ENCODE peak calls at places on chromosomes 5 and 9, in ten cellular contexts. One of them, this sample, is unnamed.

GRCh38 chr5:178826216-178826615 is 33.5 kb upstream of the ZNF354B start:
- DNase-seq in foreskin melanocyte: no peak
- DNase-seq in G401: no peak
- DNase-seq in GDM1: no peak
- DNase-seq in stimulated activated CD4-positive, alpha-beta T cell treated with anti-CD3 and anti-CD28 coated beads, Interleukin-1b, Interleukin-23, amount 100 ng/mL, for 1 hour: no peak
- DNase-seq in tibial artery: no peak
- DNase-seq in left ventricle myocardium superior: no peak
- DNase-seq in activated CD4-positive, CD25-positive, alpha-beta regulatory T cell treated with anti-CD3 and anti-CD28 coated beads, Interleukin-2, amount 50 U/mL, for 72 hours: no peak
- DNase-seq in CD4-positive, alpha-beta T cell: no peak
- DNase-seq in neural crest cell: no peak
- DNase-seq in this sample: no peak

GRCh38 chr5:1754531-1755220 is 45.0 kb downstream of the MRPL36 start:
- DNase-seq in foreskin melanocyte: no peak
- DNase-seq in G401: no peak
- DNase-seq in GDM1: no peak
- DNase-seq in stimulated activated CD4-positive, alpha-beta T cell treated with anti-CD3 and anti-CD28 coated beads, Interleukin-1b, Interleukin-23, amount 100 ng/mL, for 1 hour: no peak
- DNase-seq in tibial artery: peak; percentile 42
- DNase-seq in left ventricle myocardium superior: no peak
- DNase-seq in activated CD4-positive, CD25-positive, alpha-beta regulatory T cell treated with anti-CD3 and anti-CD28 coated beads, Interleukin-2, amount 50 U/mL, for 72 hours: no peak
- DNase-seq in CD4-positive, alpha-beta T cell: no peak
- DNase-seq in neural crest cell: no peak
- DNase-seq in this sample: no peak

GRCh38 chr5:12214631-12215030 is 310.4 kb upstream of the CTNND2 start:
- DNase-seq in foreskin melanocyte: no peak
- DNase-seq in G401: no peak
- DNase-seq in GDM1: no peak
- DNase-seq in stimulated activated CD4-positive, alpha-beta T cell treated with anti-CD3 and anti-CD28 coated beads, Interleukin-1b, Interleukin-23, amount 100 ng/mL, for 1 hour: no peak
- DNase-seq in tibial artery: no peak
- DNase-seq in left ventricle myocardium superior: no peak
- DNase-seq in activated CD4-positive, CD25-positive, alpha-beta regulatory T cell treated with anti-CD3 and anti-CD28 coated beads, Interleukin-2, amount 50 U/mL, for 72 hours: no peak
- DNase-seq in CD4-positive, alpha-beta T cell: no peak
- DNase-seq in neural crest cell: no peak
- DNase-seq in this sample: no peak

GRCh38 chr5:133467325-133467700 is 145.0 kb downstream of the FSTL4 start:
- DNase-seq in foreskin melanocyte: no peak
- DNase-seq in G401: peak; percentile 33
- DNase-seq in GDM1: no peak
- DNase-seq in stimulated activated CD4-positive, alpha-beta T cell treated with anti-CD3 and anti-CD28 coated beads, Interleukin-1b, Interleukin-23, amount 100 ng/mL, for 1 hour: no peak
- DNase-seq in tibial artery: peak; percentile 13
- DNase-seq in left ventricle myocardium superior: no peak
- DNase-seq in activated CD4-positive, CD25-positive, alpha-beta regulatory T cell treated with anti-CD3 and anti-CD28 coated beads, Interleukin-2, amount 50 U/mL, for 72 hours: no peak
- DNase-seq in CD4-positive, alpha-beta T cell: no peak
- DNase-seq in neural crest cell: no peak
- DNase-seq in this sample: no peak

GRCh38 chr5:180873628-180874520 is 12.8 kb upstream of the ZFP62 start:
- DNase-seq in foreskin melanocyte: no peak
- DNase-seq in G401: no peak
- DNase-seq in GDM1: peak; percentile 58
- DNase-seq in stimulated activated CD4-positive, alpha-beta T cell treated with anti-CD3 and anti-CD28 coated beads, Interleukin-1b, Interleukin-23, amount 100 ng/mL, for 1 hour: no peak
- DNase-seq in tibial artery: no peak
- DNase-seq in left ventricle myocardium superior: no peak
- DNase-seq in activated CD4-positive, CD25-positive, alpha-beta regulatory T cell treated with anti-CD3 and anti-CD28 coated beads, Interleukin-2, amount 50 U/mL, for 72 hours: no peak
- DNase-seq in CD4-positive, alpha-beta T cell: no peak
- DNase-seq in neural crest cell: no peak
- DNase-seq in this sample: peak; percentile 67

GRCh38 chr9:137052998-137053943 is 590 bp downstream of the ENTPD2 start:
- DNase-seq in foreskin melanocyte: no peak
- DNase-seq in G401: no peak
- DNase-seq in GDM1: no peak
- DNase-seq in stimulated activated CD4-positive, alpha-beta T cell treated with anti-CD3 and anti-CD28 coated beads, Interleukin-1b, Interleukin-23, amount 100 ng/mL, for 1 hour: no peak
- DNase-seq in tibial artery: no peak
- DNase-seq in left ventricle myocardium superior: no peak
- DNase-seq in activated CD4-positive, CD25-positive, alpha-beta regulatory T cell treated with anti-CD3 and anti-CD28 coated beads, Interleukin-2, amount 50 U/mL, for 72 hours: no peak
- DNase-seq in CD4-positive, alpha-beta T cell: no peak
- DNase-seq in neural crest cell: no peak
- DNase-seq in this sample: no peak

GRCh38 chr5:61352612-61353156 is 20.6 kb downstream of the ZSWIM6 start:
- DNase-seq in foreskin melanocyte: no peak
- DNase-seq in G401: no peak
- DNase-seq in GDM1: no peak
- DNase-seq in stimulated activated CD4-positive, alpha-beta T cell treated with anti-CD3 and anti-CD28 coated beads, Interleukin-1b, Interleukin-23, amount 100 ng/mL, for 1 hour: no peak
- DNase-seq in tibial artery: no peak
- DNase-seq in left ventricle myocardium superior: no peak
- DNase-seq in activated CD4-positive, CD25-positive, alpha-beta regulatory T cell treated with anti-CD3 and anti-CD28 coated beads, Interleukin-2, amount 50 U/mL, for 72 hours: no peak
- DNase-seq in CD4-positive, alpha-beta T cell: no peak
- DNase-seq in neural crest cell: no peak
- DNase-seq in this sample: no peak

GRCh38 chr5:40601198-40601868 is 78.4 kb upstream of the PTGER4 start:
- DNase-seq in foreskin melanocyte: no peak
- DNase-seq in G401: no peak
- DNase-seq in GDM1: no peak
- DNase-seq in stimulated activated CD4-positive, alpha-beta T cell treated with anti-CD3 and anti-CD28 coated beads, Interleukin-1b, Interleukin-23, amount 100 ng/mL, for 1 hour: no peak
- DNase-seq in tibial artery: no peak
- DNase-seq in left ventricle myocardium superior: no peak
- DNase-seq in activated CD4-positive, CD25-positive, alpha-beta regulatory T cell treated with anti-CD3 and anti-CD28 coated beads, Interleukin-2, amount 50 U/mL, for 72 hours: no peak
- DNase-seq in CD4-positive, alpha-beta T cell: no peak
- DNase-seq in neural crest cell: no peak
- DNase-seq in this sample: no peak

GRCh38 chr5:153122416-153122815 is 368.1 kb upstream of the GRIA1 start:
- DNase-seq in foreskin melanocyte: no peak
- DNase-seq in G401: no peak
- DNase-seq in GDM1: no peak
- DNase-seq in stimulated activated CD4-positive, alpha-beta T cell treated with anti-CD3 and anti-CD28 coated beads, Interleukin-1b, Interleukin-23, amount 100 ng/mL, for 1 hour: no peak
- DNase-seq in tibial artery: no peak
- DNase-seq in left ventricle myocardium superior: no peak
- DNase-seq in activated CD4-positive, CD25-positive, alpha-beta regulatory T cell treated with anti-CD3 and anti-CD28 coated beads, Interleukin-2, amount 50 U/mL, for 72 hours: no peak
- DNase-seq in CD4-positive, alpha-beta T cell: no peak
- DNase-seq in neural crest cell: no peak
- DNase-seq in this sample: no peak

GRCh38 chr9:107707915-107708441 is 218.4 kb upstream of the KLF4 start:
- DNase-seq in foreskin melanocyte: peak; percentile 70
- DNase-seq in G401: no peak
- DNase-seq in GDM1: no peak
- DNase-seq in stimulated activated CD4-positive, alpha-beta T cell treated with anti-CD3 and anti-CD28 coated beads, Interleukin-1b, Interleukin-23, amount 100 ng/mL, for 1 hour: no peak
- DNase-seq in tibial artery: no peak
- DNase-seq in left ventricle myocardium superior: no peak
- DNase-seq in activated CD4-positive, CD25-positive, alpha-beta regulatory T cell treated with anti-CD3 and anti-CD28 coated beads, Interleukin-2, amount 50 U/mL, for 72 hours: no peak
- DNase-seq in CD4-positive, alpha-beta T cell: no peak
- DNase-seq in neural crest cell: no peak
- DNase-seq in this sample: no peak

GRCh38 chr9:15178621-15179020 is 128.4 kb downstream of the TTC39B start:
- DNase-seq in foreskin melanocyte: no peak
- DNase-seq in G401: peak; percentile 92
- DNase-seq in GDM1: no peak
- DNase-seq in stimulated activated CD4-positive, alpha-beta T cell treated with anti-CD3 and anti-CD28 coated beads, Interleukin-1b, Interleukin-23, amount 100 ng/mL, for 1 hour: no peak
- DNase-seq in tibial artery: no peak
- DNase-seq in left ventricle myocardium superior: no peak
- DNase-seq in activated CD4-positive, CD25-positive, alpha-beta regulatory T cell treated with anti-CD3 and anti-CD28 coated beads, Interleukin-2, amount 50 U/mL, for 72 hours: no peak
- DNase-seq in CD4-positive, alpha-beta T cell: no peak
- DNase-seq in neural crest cell: no peak
- DNase-seq in this sample: no peak